ENCODE peak calls at places on chromosomes 3 and 15, in four cellular contexts. N, M, A and V are unnamed samples.

GRCh38 chr15:86121568-86121967 is 41.9 kb downstream of the AGBL1 start:
- DNase-seq in N (no peak), M (no peak), A (no peak), V (no peak)

GRCh38 chr3:25150199-25150598 is 277.9 kb upstream of the RARB start:
- DNase-seq in N (no peak), M (no peak), A (no peak), V (no peak)

GRCh38 chr3:72844436-72844999 is 3.7 kb downstream of the SHQ1 start:
- DNase-seq in N (no peak), M (peak), A (no peak), V (peak)

GRCh38 chr3:129123314-129124060 is 1.9 kb upstream of the RAB43 start:
- DNase-seq in N (no peak), M (peak), A (no peak), V (peak)

GRCh38 chr3:14915636-14916222 is 31.7 kb upstream of the NR2C2 start:
- DNase-seq in N (no peak), M (no peak), A (no peak), V (peak)

GRCh38 chr3:64685331-64685799 is 2.4 kb downstream of the ADAMTS9 start:
- DNase-seq in N (no peak), M (no peak), A (peak), V (peak)

GRCh38 chr3:16513141-16514020 is at the start of gene RFTN1:
- DNase-seq in N (no peak), M (peak), A (peak), V (peak)

GRCh38 chr15:62566248-62566647 is 401.2 kb upstream of the C2CD4B start:
- DNase-seq in N (no peak), M (peak), A (no peak), V (peak)

GRCh38 chr15:91710072-91710471 is 143.4 kb upstream of the SLCO3A1 start:
- DNase-seq in N (no peak), M (peak), A (no peak), V (no peak)

GRCh38 chr3:61819861-61820260 is 258.5 kb downstream of the PTPRG start:
- DNase-seq in N (no peak), M (no peak), A (no peak), V (peak)

GRCh38 chr3:183247190-183247589 is 5.9 kb upstream of the B3GNT5 start:
- DNase-seq in N (no peak), M (peak), A (no peak), V (no peak)

GRCh38 chr15:87961851-87962816 is 294.4 kb downstream of the NTRK3 start:
- DNase-seq in N (no peak), M (peak), A (no peak), V (no peak)

GRCh38 chr3:112672716-112673506 is 32.0 kb upstream of the CCDC80 start:
- DNase-seq in N (no peak), M (peak), A (no peak), V (no peak)

GRCh38 chr15:101201411-101202174 is 50.3 kb downstream of the CHSY1 start:
- DNase-seq in N (peak), M (peak), A (peak), V (peak)

GRCh38 chr3:118587037-118587741 is 447.5 kb downstream of the IGSF11 start:
- DNase-seq in N (no peak), M (peak), A (no peak), V (no peak)

GRCh38 chr15:69154684-69155083 is 5.8 kb upstream of the GLCE start:
- DNase-seq in N (no peak), M (peak), A (peak), V (peak)

GRCh38 chr15:42084465-42085235 is 9.7 kb downstream of the PLA2G4D start:
- DNase-seq in N (no peak), M (peak), A (peak), V (no peak)

GRCh38 chr3:192054881-192055280 is 593.9 kb downstream of the PYDC2 start:
- DNase-seq in N (no peak), M (peak), A (no peak), V (no peak)

GRCh38 chr15:85595804-85596536 is 198.8 kb downstream of the KLHL25 start:
- DNase-seq in N (no peak), M (no peak), A (no peak), V (no peak)

GRCh38 chr3:60841355-60841754 is 409.9 kb downstream of the FHIT start:
- DNase-seq in N (no peak), M (peak), A (no peak), V (no peak)

GRCh38 chr3:105822171-105823123 is 46.4 kb downstream of the CBLB start:
- DNase-seq in N (no peak), M (no peak), A (no peak), V (no peak)

GRCh38 chr15:41727143-41727542 is 47.1 kb upstream of the MAPKBP1 start:
- DNase-seq in N (no peak), M (peak), A (no peak), V (no peak)

GRCh38 chr15:93722165-93722564 is 509.2 kb upstream of the MCTP2 start:
- DNase-seq in N (no peak), M (no peak), A (no peak), V (no peak)

GRCh38 chr15:100663066-100663465 is 60.7 kb downstream of the ASB7 start:
- DNase-seq in N (no peak), M (peak), A (no peak), V (peak)

GRCh38 chr3:20066848-20067617 is 26.8 kb downstream of the KAT2B start:
- DNase-seq in N (no peak), M (peak), A (no peak), V (no peak)

GRCh38 chr3:42535981-42536784 is 33.7 kb downstream of the VIPR1 start:
- DNase-seq in N (no peak), M (peak), A (no peak), V (no peak)

GRCh38 chr3:184335661-184336483 is 1.5 kb upstream of the FAM131A start:
- DNase-seq in N (peak), M (peak), A (peak), V (peak)

GRCh38 chr3:118688396-118688884 is 346.2 kb downstream of the IGSF11 start:
- DNase-seq in N (no peak), M (peak), A (no peak), V (no peak)